ENCODE peak calls at places on chromosomes 6 and 20, in eight cellular contexts. L, X, N, C, S, O, B and H are unnamed samples.
A peak's percentile ranks its signal among the peaks of the same experiment; 100 is the strongest.

GRCh38 chr20:43508604-43509040 is 1.1 kb downstream of the L3MBTL1 start:
- DNase-seq in C (no peak), O (peak; percentile 69), L (no peak), X (no peak), N (no peak), B (no peak), S (no peak), H (no peak)

GRCh38 chr6:131572686-131573415 is at the start of gene ARG1:
- DNase-seq in N (no peak), B (no peak), L (no peak), X (no peak), C (no peak), O (no peak), S (no peak), H (no peak)

GRCh38 chr20:63320616-63321147 is 27.7 kb downstream of the COL20A1 start:
- DNase-seq in B (no peak), X (no peak), O (no peak), S (no peak), L (no peak), C (no peak), N (no peak), H (no peak)

GRCh38 chr20:3323398-3323797 is 84.1 kb downstream of the DNAAF9 start:
- DNase-seq in N (no peak), C (no peak), B (no peak), S (no peak), L (no peak), O (no peak), X (no peak), H (no peak)

GRCh38 chr6:135850882-135851281 is 619 bp upstream of the PDE7B start:
- DNase-seq in O (no peak), X (no peak), B (no peak), N (no peak), C (no peak), L (no peak), S (no peak), H (no peak)

GRCh38 chr6:134421496-134421895 is 103.6 kb upstream of the SGK1 start:
- DNase-seq in S (no peak), N (no peak), B (no peak), L (no peak), C (no peak), O (no peak), X (no peak), H (no peak)

GRCh38 chr6:70857387-70858077 is 99.3 kb downstream of the B3GAT2 start:
- DNase-seq in S (no peak), N (no peak), O (no peak), X (no peak), B (no peak), C (no peak), L (no peak), H (no peak)

GRCh38 chr20:57421258-57422220 is 30.3 kb downstream of the RBM38 start:
- DNase-seq in X (no peak), L (no peak), S (no peak), N (no peak), B (no peak), O (no peak), C (no peak), H (no peak)

GRCh38 chr6:160679402-160679769 is 15.3 kb upstream of the LPA start:
- DNase-seq in L (no peak), O (peak; percentile 77), N (no peak), B (no peak), S (no peak), C (no peak), X (no peak), H (no peak)

GRCh38 chr20:38227578-38228360 is 32.8 kb downstream of the KIAA1755 start:
- DNase-seq in N (no peak), S (no peak), B (no peak), L (no peak), O (no peak), C (no peak), X (no peak), H (no peak)

GRCh38 chr20:62598761-62599194 is 43.5 kb upstream of the SLCO4A1 start:
- DNase-seq in X (no peak), S (no peak), B (no peak), L (no peak), C (no peak), N (no peak), O (no peak), H (no peak)

GRCh38 chr20:40815156-40816038 is 126.4 kb upstream of the MAFB start:
- DNase-seq in L (no peak), O (no peak), B (no peak), C (no peak), N (no peak), X (no peak), S (no peak), H (no peak)

GRCh38 chr6:4295789-4296165 is 160.4 kb upstream of the ECI2 start:
- DNase-seq in S (no peak), X (no peak), C (no peak), N (no peak), L (no peak), O (no peak), B (no peak), H (no peak)

GRCh38 chr20:35146299-35146921 is 726 bp downstream of the EDEM2 start:
- DNase-seq in O (peak; percentile 50), C (no peak), B (peak; percentile 70), N (peak; percentile 50), X (peak; percentile 11), L (no peak), S (no peak), H (peak; percentile 15)